ENCODE peak calls at places on chromosomes 7 and 10, in seven cellular contexts. F is left ventricle myocardium inferior, T is AG04450, B is DND-41, X is lung, O is uterus, A is right cardiac atrium. S is an unnamed sample.

GRCh38 chr7:15932318-15932717 is 245.8 kb upstream of the MEOX2 start:
- DNase-seq in F (no peak), T (no peak), B (no peak), X (no peak), O (no peak), A (no peak), S (no peak)

GRCh38 chr10:91820144-91820543 is 21.9 kb downstream of the TNKS2 start:
- DNase-seq in F (no peak), T (no peak), B (no peak), X (no peak), O (no peak), A (no peak), S (no peak)

GRCh38 chr7:112790651-112790973 is 419 bp upstream of the TMEM168 start:
- DNase-seq in F (no peak), T (no peak), B (no peak), X (no peak), O (no peak), A (no peak), S (no peak)

GRCh38 chr7:131543298-131543697 is 13.1 kb downstream of the PODXL start:
- DNase-seq in F (no peak), T (no peak), B (no peak), X (no peak), O (no peak), A (no peak), S (no peak)

GRCh38 chr7:155975490-155975889 is 163.2 kb upstream of the SHH start:
- DNase-seq in F (no peak), T (no peak), B (no peak), X (no peak), O (no peak), A (no peak), S (no peak)

GRCh38 chr7:47982610-47983009 is 3.2 kb upstream of the HUS1 start:
- DNase-seq in F (no peak), T (no peak), B (no peak), X (no peak), O (no peak), A (no peak), S (no peak)

GRCh38 chr7:127733976-127734375 is 82.0 kb downstream of the SND1 start:
- DNase-seq in F (no peak), T (no peak), B (no peak), X (no peak), O (no peak), A (no peak), S (no peak)

GRCh38 chr7:102424787-102425218 is 8.6 kb upstream of the ORAI2 start:
- DNase-seq in F (no peak), T (no peak), B (no peak), X (no peak), O (no peak), A (no peak), S (no peak)

GRCh38 chr7:12596225-12596790 is 25.8 kb downstream of the SCIN start:
- DNase-seq in F (no peak), T (no peak), B (no peak), X (no peak), O (no peak), A (no peak), S (no peak)

GRCh38 chr7:148500978-148501377 is 89.6 kb upstream of the C7orf33 start:
- DNase-seq in F (no peak), T (no peak), B (no peak), X (no peak), O (no peak), A (no peak), S (no peak)
- H3K4me3 ChIP-seq in F (peak), T (no peak), B (no peak), X (no peak), O (no peak), A (no peak), S (no peak)

DNA sequence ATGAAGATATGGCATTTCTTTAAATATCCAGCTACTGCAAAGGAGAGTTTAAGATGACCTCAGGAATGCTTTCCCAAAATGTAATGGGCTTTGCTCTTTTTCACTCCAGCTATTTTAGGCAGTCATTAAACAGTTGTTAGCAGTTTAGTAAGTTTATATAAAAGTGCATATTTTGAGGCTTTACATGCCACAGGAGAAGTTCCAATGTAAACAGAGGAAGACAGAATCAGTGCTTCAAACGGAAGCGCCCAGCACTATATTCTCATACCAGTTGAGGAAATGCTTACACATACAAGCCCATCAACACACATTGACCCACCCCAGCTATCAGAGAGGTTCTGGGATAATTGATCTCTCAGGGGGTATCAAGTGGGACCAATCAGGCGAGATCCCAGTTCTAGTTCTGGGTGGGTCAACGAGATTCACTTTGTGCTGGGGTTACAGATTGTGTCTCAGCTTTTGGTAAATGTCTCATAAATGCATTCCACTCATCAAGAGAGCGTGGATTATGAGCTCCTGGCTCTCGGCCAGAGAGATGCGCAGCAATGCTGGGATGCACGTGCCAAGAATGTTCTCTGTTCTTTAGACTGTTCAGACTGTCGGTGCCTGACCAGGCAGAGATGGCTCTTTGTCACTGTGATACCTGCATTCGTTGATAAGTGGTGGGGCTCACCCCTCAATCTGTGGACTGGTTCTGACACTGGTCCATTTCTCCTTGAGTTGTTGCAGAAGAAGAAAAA is 55.0 kb downstream of the CACNB2 start:
- DNase-seq in F (no peak), T (peak), B (no peak), X (no peak), O (peak), A (no peak), S (no peak)
- H3K4me3 ChIP-seq in F (no peak), T (no peak), B (no peak), X (no peak), O (no peak), A (no peak), S (no peak)

DNA sequence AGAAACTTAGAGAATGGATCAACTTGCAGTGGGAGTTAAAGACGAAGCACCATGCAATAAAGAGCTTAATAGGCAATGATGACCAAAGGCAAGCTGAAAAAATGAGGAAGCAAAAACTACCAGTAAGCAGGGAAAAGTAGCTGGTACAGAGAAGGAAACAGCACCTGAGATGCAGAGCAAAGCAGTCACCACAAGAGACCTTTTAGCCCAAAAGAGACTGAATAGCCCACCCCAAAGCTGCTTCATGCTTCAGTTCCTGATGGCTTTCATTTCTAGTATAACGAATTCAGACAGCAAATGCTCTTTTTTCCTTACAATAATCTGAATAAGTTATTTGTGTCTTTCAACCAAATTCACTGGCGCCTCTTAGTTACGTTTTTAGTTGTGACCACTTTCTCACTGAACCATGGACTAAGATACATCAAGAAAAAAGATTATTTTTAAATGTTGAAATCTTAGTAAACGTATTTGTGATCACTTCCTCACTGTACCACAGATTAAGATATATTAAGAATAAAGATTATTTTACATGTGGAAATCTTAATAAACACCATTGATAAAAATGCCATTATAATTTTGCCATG is 76.0 kb downstream of the USP6NL start:
- DNase-seq in F (no peak), T (no peak), B (no peak), X (no peak), O (no peak), A (no peak), S (no peak)
- H3K4me3 ChIP-seq in F (no peak), T (no peak), B (no peak), X (no peak), O (no peak), A (no peak), S (no peak)

GRCh38 chr10:3774814-3775670 is 10.0 kb downstream of the KLF6 start:
- DNase-seq in F (no peak), T (no peak), B (peak), X (no peak), O (peak), A (no peak), S (no peak)
- H3K4me3 ChIP-seq in F (no peak), T (no peak), B (no peak), X (no peak), O (no peak), A (no peak), S (no peak)

GRCh38 chr10:119454231-119454804 is 88.2 kb downstream of the RGS10 start:
- DNase-seq in F (no peak), T (no peak), B (no peak), X (no peak), O (no peak), A (no peak), S (no peak)
- H3K4me3 ChIP-seq in F (no peak), T (no peak), B (no peak), X (no peak), O (no peak), A (no peak), S (no peak)

DNA sequence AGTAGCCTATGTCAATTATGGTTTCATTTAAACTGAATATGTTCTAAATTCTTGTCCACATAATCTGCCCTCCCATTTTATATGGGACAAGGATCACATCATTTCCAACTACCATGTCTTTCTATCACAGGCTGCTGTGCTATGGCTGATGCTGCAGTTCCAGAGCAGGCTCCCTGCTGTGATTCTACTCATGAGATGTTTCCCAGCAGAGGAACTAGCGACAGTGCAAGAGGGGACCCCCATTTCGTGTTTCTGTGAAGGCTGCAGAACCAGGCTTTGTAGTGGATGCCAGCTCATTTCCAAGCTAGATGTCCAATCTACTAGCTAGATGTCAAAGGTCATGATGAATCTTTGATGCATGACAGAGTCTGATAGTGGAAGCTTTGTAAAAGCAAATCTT is 21.2 kb upstream of the MYO3A start:
- DNase-seq in F (no peak), T (no peak), B (peak), X (no peak), O (no peak), A (no peak), S (no peak)
- H3K4me3 ChIP-seq in F (no peak), T (no peak), B (no peak), X (no peak), O (no peak), A (no peak), S (no peak)

DNA sequence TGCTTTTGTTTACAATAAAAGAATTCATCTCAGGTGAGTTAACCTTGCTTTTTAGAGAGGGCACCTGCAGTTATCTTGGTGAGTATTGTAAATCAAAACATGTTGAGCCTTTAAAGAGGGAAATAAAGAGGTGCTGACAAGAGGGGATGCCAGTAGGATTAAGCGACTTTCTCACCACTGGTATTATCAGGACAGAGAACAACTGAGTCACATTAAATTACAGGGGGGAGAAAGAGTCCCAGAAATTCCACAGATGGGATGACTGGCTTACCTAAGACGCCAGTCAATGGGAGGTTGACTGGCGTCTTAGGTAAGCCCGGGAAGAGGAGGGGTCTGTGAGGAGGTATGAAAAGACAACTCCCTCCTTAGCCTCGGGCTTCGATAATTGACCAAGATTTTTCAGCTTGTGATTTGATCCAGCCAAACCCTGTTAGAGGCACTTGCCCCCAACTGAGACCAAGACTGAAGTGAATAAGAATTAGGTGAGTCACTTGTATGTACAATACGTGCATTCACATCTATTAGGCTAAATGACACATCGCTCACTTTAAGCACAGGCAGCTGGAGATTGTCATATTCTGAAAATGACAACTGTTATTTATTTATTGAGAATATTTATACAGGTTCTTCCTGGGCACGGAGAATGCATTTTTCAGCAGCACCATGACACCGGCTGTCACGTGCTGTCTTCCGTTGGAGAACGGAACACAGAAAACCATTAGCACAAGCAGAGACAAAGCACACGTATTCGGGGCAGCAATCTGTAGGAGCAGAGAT is 117.6 kb downstream of the SEM1 start:
- DNase-seq in F (no peak), T (no peak), B (no peak), X (no peak), O (no peak), A (no peak), S (no peak)
- H3K4me3 ChIP-seq in F (no peak), T (no peak), B (no peak), X (no peak), O (no peak), A (no peak), S (no peak)

GRCh38 chr10:121624778-121625330 is 26.6 kb upstream of the FGFR2 start:
- DNase-seq in F (no peak), T (no peak), B (no peak), X (no peak), O (no peak), A (no peak), S (no peak)

GRCh38 chr10:121628859-121629258 is 30.6 kb upstream of the FGFR2 start:
- DNase-seq in F (no peak), T (no peak), B (no peak), X (no peak), O (no peak), A (no peak), S (no peak)

GRCh38 chr10:121633056-121633455 is 34.8 kb upstream of the FGFR2 start:
- DNase-seq in F (no peak), T (no peak), B (no peak), X (no peak), O (no peak), A (no peak), S (no peak)

GRCh38 chr10:121631296-121631695 is 33.1 kb upstream of the FGFR2 start:
- DNase-seq in F (no peak), T (no peak), B (no peak), X (no peak), O (no peak), A (no peak), S (no peak)

GRCh38 chr10:121627810-121628209 is 29.6 kb upstream of the FGFR2 start:
- DNase-seq in F (no peak), T (no peak), B (no peak), X (no peak), O (no peak), A (no peak), S (no peak)
- H3K4me3 ChIP-seq in F (no peak), T (no peak), B (no peak), X (no peak), O (no peak), A (no peak), S (no peak)

DNA sequence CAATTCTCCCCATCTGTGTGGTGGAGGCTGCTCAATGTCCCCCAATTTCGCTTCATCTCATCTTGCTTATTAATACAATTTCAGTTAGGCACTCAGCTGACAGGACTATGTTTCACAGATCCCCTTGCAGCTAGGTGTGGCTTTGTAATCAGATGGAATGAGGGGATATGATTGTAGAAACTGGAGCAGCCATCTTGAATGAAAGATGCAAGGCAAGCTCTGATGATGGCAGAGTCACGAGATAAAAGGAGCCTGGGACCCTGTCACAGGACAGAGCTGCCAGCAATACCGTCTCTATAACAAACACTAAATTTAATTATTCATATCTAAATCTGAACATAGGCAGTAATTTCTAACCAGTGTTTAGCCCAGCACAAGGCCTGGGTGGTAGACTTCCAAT is 991 bp upstream of the DLD start:
- DNase-seq in F (no peak), T (no peak), B (no peak), X (no peak), O (no peak), A (no peak), S (no peak)
- H3K4me3 ChIP-seq in F (peak), T (no peak), B (no peak), X (no peak), O (peak), A (no peak), S (peak)